ENCODE peak calls at places on chromosomes 16 and 17, in eight cellular contexts. V is retinal pigment epithelial cell; W is heart right ventricle; R is cardiac muscle cell; Z is tibial artery; K is naive thymus-derived CD4-positive, alpha-beta T cell; Q is spleen; M is tibial nerve. T is an unnamed sample.

GRCh38 chr16:68289202-68289601 is 21.5 kb downstream of the SLC7A6OS start:
- DNase-seq in V (no peak), W (no peak), R (no peak), Z (no peak), K (no peak), Q (no peak), M (no peak), T (no peak)

GRCh38 chr16:86751081-86752030 is 173.0 kb downstream of the FOXL1 start:
- DNase-seq in V (peak), W (no peak), R (no peak), Z (peak), K (no peak), Q (peak), M (no peak), T (no peak)

GRCh38 chr17:6184508-6184907 is 114.3 kb downstream of the WSCD1 start:
- DNase-seq in V (no peak), W (no peak), R (no peak), Z (no peak), K (no peak), Q (no peak), M (no peak), T (no peak)

GRCh38 chr16:71214771-71215381 is 15.6 kb downstream of the HYDIN start:
- DNase-seq in V (no peak), W (no peak), R (peak), Z (no peak), K (no peak), Q (no peak), M (no peak), T (no peak)

GRCh38 chr17:83196088-83196765 is 116.8 kb downstream of the METRNL start:
- DNase-seq in V (no peak), W (no peak), R (no peak), Z (peak), K (no peak), Q (peak), M (peak), T (no peak)

GRCh38 chr17:58870747-58871146 is 115.1 kb downstream of the PPM1E start:
- DNase-seq in V (no peak), W (no peak), R (no peak), Z (no peak), K (no peak), Q (no peak), M (no peak), T (no peak)

GRCh38 chr17:82332669-82333278 is 792 bp downstream of the SECTM1 start:
- DNase-seq in V (no peak), W (peak), R (no peak), Z (peak), K (no peak), Q (peak), M (no peak), T (peak)

GRCh38 chr16:75305364-75306101 is 54.1 kb upstream of the BCAR1 start:
- DNase-seq in V (peak), W (peak), R (peak), Z (peak), K (peak), Q (no peak), M (no peak), T (peak)

GRCh38 chr16:56611281-56611833 is 3.0 kb downstream of the MT2A start:
- DNase-seq in V (no peak), W (peak), R (no peak), Z (peak), K (no peak), Q (peak), M (no peak), T (peak)

GRCh38 chr17:20010099-20010863 is 1.1 kb downstream of the SPECC1 start:
- DNase-seq in V (peak), W (peak), R (peak), Z (peak), K (peak), Q (no peak), M (peak), T (peak)

GRCh38 chr17:34246436-34246835 is 8.6 kb upstream of the CCL2 start:
- DNase-seq in V (no peak), W (no peak), R (no peak), Z (no peak), K (no peak), Q (no peak), M (no peak), T (no peak)

GRCh38 chr16:11135167-11135973 is 120.6 kb downstream of the SOCS1 start:
- DNase-seq in V (no peak), W (no peak), R (no peak), Z (peak), K (no peak), Q (no peak), M (no peak), T (no peak)

DNA sequence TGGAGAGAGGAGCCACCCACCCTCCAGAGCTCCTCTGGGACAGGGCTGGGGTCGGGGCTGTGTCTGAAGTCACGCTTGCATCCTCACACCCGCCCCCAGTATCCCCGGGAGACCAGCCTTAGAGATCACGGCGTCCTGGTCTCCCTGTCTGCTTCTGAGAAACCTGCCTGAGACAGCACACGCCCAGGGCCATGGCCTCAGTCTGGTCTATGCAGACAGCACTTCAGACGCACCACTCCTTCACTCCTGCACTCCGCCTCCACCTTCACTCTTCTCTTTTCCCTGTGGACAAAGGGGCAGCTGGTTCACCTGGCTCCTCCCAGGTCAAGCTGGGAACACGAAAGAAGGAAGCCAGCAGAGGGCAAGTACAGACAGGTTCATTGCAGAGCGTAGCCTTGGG is 248.0 kb upstream of the GSE1 start:
- DNase-seq in V (no peak), W (no peak), R (no peak), Z (no peak), K (no peak), Q (no peak), M (no peak), T (no peak)
- H3K4me3 ChIP-seq in V (no peak), W (no peak), R (no peak), Z (no peak), K (no peak), Q (no peak), M (no peak), T (no peak)

GRCh38 chr17:74850914-74851313 is 8.8 kb downstream of the GRIN2C start:
- DNase-seq in V (no peak), W (no peak), R (no peak), Z (no peak), K (no peak), Q (no peak), M (no peak), T (no peak)

GRCh38 chr17:74853048-74853397 is 6.7 kb downstream of the GRIN2C start:
- DNase-seq in V (no peak), W (no peak), R (no peak), Z (no peak), K (no peak), Q (no peak), M (no peak), T (no peak)

GRCh38 chr17:74853669-74854068 is 6.0 kb downstream of the GRIN2C start:
- DNase-seq in V (no peak), W (no peak), R (no peak), Z (no peak), K (no peak), Q (no peak), M (no peak), T (no peak)

GRCh38 chr17:74851612-74852236 is 8.0 kb downstream of the GRIN2C start:
- DNase-seq in V (no peak), W (no peak), R (no peak), Z (no peak), K (no peak), Q (no peak), M (no peak), T (no peak)

GRCh38 chr17:74852237-74853047 is 7.2 kb downstream of the GRIN2C start:
- DNase-seq in V (peak), W (no peak), R (peak), Z (no peak), K (peak), Q (no peak), M (no peak), T (no peak)
- H3K4me3 ChIP-seq in V (peak), W (no peak), R (peak), Z (no peak), K (peak), Q (peak), M (no peak), T (no peak)

GRCh38 chr16:66369055-66369592 is 2.6 kb downstream of the CDH5 start:
- DNase-seq in V (no peak), W (no peak), R (no peak), Z (no peak), K (no peak), Q (peak), M (no peak), T (peak)
- H3K4me3 ChIP-seq in V (no peak), W (peak), R (no peak), Z (no peak), K (no peak), Q (no peak), M (no peak), T (peak)

GRCh38 chr16:47143677-47144558 is at the start of gene NETO2:
- DNase-seq in V (no peak), W (peak), R (peak), Z (peak), K (peak), Q (peak), M (no peak), T (no peak)

GRCh38 chr16:47141773-47142468 is 1.8 kb downstream of the NETO2 start:
- DNase-seq in V (peak), W (peak), R (peak), Z (peak), K (peak), Q (peak), M (peak), T (peak)

GRCh38 chr16:47144559-47144877 is 773 bp upstream of the NETO2 start:
- DNase-seq in V (no peak), W (no peak), R (no peak), Z (no peak), K (no peak), Q (no peak), M (no peak), T (no peak)

GRCh38 chr16:47142469-47143328 is 1.0 kb downstream of the NETO2 start:
- DNase-seq in V (no peak), W (peak), R (peak), Z (no peak), K (peak), Q (peak), M (no peak), T (no peak)

DNA sequence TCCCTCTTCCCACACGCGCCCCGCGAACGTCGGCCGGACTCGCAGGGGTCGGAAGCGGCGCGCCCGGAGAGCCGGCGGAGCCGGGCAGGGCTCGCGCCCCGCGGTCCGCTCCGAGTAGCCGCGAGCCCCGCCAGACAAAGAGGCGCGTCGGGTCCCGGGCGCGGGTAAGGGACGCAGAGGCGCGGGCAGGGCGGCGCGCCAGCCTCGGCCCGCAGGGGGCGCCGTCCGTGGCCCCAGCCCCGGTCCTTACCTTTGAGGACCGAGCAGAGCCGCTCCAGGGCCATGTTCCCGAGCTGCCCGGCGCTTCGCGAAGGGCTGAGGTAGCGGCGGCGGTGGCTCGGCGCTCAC is 442 bp downstream of the NETO2 start:
- DNase-seq in V (no peak), W (peak), R (peak), Z (peak), K (no peak), Q (peak), M (no peak), T (no peak)
- H3K4me3 ChIP-seq in V (peak), W (peak), R (peak), Z (peak), K (peak), Q (peak), M (peak), T (peak)

DNA sequence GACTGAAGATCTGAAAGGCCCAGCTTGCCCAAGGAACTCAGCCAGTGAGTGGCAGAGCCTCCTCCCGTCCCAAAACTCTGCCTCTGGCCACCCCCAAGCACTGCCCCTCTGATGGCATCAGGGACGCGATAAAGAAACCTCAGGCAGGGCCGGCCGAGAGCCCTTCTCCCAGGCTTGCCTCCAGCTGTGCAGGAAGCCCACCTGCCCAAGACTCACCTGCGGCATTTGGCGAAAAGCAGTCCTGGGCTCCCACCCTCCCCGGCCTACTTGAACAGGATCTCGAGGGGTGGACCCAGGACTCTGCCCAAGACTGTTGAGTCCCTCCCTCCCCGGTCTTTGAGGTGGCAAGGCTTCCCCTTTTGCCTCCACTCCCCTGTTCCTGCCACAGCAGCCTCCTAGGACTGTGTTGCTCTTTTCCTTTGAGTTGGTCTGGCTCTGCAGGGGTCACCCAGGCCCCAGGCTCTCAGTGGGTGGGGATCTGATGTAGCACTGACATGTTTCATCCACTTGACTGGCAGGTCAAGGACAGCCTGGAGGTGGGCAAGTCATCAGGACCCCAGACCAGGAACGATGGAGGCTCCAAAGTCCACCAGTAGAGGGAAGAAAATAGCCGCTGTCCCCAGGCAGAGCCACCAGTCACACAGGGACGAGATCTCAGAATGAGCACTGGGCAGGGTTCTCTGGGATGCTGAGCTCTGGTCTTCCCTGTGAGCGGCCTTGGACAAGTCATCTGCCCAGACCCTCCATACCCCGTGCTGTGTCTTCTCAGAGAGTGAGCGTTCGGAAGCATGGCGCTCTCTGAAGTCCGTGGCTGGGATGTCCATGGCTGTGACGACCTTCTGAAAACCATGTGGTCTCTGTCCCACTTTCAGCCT is 111.1 kb upstream of the TNRC6C start:
- DNase-seq in V (no peak), W (no peak), R (no peak), Z (no peak), K (no peak), Q (peak), M (no peak), T (no peak)
- H3K4me3 ChIP-seq in V (no peak), W (no peak), R (no peak), Z (no peak), K (no peak), Q (no peak), M (no peak), T (no peak)

GRCh38 chr17:54013117-54013516 is 190.4 kb downstream of the KIF2B start:
- DNase-seq in V (no peak), W (no peak), R (no peak), Z (no peak), K (no peak), Q (no peak), M (no peak), T (no peak)
- H3K4me3 ChIP-seq in V (no peak), W (no peak), R (no peak), Z (no peak), K (no peak), Q (no peak), M (no peak), T (no peak)

GRCh38 chr17:57761887-57762286 is 16.8 kb upstream of the CCDC182 start:
- DNase-seq in V (no peak), W (no peak), R (no peak), Z (no peak), K (no peak), Q (no peak), M (no peak), T (no peak)
- H3K4me3 ChIP-seq in V (no peak), W (no peak), R (no peak), Z (no peak), K (no peak), Q (no peak), M (no peak), T (no peak)

DNA sequence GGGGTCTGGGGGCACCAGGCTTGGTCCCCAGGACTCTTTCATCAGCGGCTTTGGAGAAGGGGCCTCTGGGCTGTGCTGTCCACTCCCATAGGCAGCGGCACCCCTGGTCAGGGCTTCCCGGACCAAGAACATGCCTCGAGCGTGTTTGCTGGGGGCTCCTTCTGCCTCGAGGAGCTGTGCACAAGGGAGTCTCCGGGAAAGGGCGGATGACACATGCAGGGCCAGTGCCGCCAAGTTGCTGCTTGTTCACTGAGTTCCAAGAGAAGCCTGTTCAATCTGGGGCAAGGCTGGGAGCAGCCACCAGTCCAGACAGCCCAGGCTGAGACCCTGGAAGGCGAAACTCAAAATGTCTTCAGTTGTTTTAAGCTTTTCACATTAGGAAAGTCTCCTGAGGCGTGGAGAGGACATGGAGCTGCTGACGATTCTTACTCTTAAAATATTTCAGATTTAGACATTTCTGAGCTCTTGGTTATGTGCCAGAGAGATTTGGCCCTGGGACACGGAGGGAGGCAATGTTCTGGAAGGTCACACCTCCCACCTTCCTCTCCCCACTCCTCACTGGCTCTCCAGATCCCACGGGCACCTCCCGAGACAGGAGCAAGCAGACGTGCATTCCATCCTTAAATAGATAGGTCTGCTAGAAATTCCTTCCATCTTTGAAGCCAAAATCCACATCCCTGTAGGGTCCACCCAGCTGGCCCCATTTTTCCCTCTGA is 84.4 kb upstream of the ZNF469 start:
- DNase-seq in V (no peak), W (no peak), R (no peak), Z (peak), K (no peak), Q (peak), M (no peak), T (peak)
- H3K4me3 ChIP-seq in V (no peak), W (no peak), R (no peak), Z (no peak), K (no peak), Q (no peak), M (no peak), T (no peak)

GRCh38 chr17:2054740-2055493 is at the start of gene HIC1:
- DNase-seq in V (no peak), W (peak), R (peak), Z (peak), K (peak), Q (peak), M (peak), T (no peak)

GRCh38 chr17:2055494-2056220 is 754 bp downstream of the HIC1 start:
- DNase-seq in V (no peak), W (peak), R (no peak), Z (no peak), K (no peak), Q (peak), M (no peak), T (no peak)

GRCh38 chr17:2057130-2057713 is 2.3 kb downstream of the HIC1 start:
- DNase-seq in V (no peak), W (no peak), R (peak), Z (no peak), K (no peak), Q (no peak), M (no peak), T (no peak)

GRCh38 chr17:2057714-2058520 is 3.0 kb downstream of the HIC1 start:
- DNase-seq in V (no peak), W (no peak), R (no peak), Z (no peak), K (no peak), Q (peak), M (no peak), T (no peak)

GRCh38 chr17:2056221-2057129 is 1.6 kb downstream of the HIC1 start:
- DNase-seq in V (no peak), W (no peak), R (peak), Z (no peak), K (peak), Q (peak), M (no peak), T (no peak)
- H3K4me3 ChIP-seq in V (peak), W (peak), R (no peak), Z (peak), K (peak), Q (peak), M (peak), T (peak)

DNA sequence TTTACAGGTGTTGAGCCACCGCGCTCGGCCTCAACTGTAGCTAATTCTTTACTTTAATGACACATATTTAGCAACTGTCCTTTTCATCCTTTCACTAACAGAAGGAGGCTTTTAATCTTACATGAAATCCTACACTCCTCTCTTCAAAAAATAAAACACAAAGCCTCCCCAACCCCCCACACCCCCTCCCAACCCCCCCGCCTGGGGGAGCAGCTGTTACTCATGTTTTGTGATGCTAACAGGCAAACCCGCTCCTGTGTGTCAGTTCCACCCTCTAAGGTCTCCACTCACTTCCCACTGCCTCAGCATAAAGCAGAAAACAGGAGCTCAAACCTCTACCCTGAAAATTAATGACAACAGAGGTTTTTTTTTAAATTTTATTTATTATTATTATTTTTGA is 55.4 kb upstream of the SLC25A19 start:
- DNase-seq in V (no peak), W (no peak), R (no peak), Z (no peak), K (no peak), Q (no peak), M (no peak), T (no peak)
- H3K4me3 ChIP-seq in V (no peak), W (no peak), R (no peak), Z (no peak), K (no peak), Q (no peak), M (no peak), T (no peak)